ENCODE peak calls at places on chromosomes 6 and 20, in five cellular contexts. P is ascending aorta; G is RWPE1; H is H9; E is CD8-positive, alpha-beta memory T cell. D is an unnamed sample.

GRCh38 chr20:57663681-57664451 is 43.6 kb upstream of the ZBP1 start:
- DNase-seq in P (no peak), G (no peak), H (no peak), E (no peak), D (no peak)

GRCh38 chr20:32577657-32578056 is 7.5 kb downstream of the NOL4L start:
- DNase-seq in P (no peak), G (no peak), H (no peak), E (no peak), D (no peak)

GRCh38 chr20:16554766-16555543 is 18.3 kb downstream of the KIF16B start:
- DNase-seq in P (no peak), G (no peak), H (no peak), E (no peak), D (no peak)

GRCh38 chr20:6122111-6122872 is 538 bp downstream of the FERMT1 start:
- DNase-seq in P (no peak), G (peak), H (peak), E (no peak), D (no peak)

GRCh38 chr6:112980676-112981075 is 633.5 kb downstream of the RFPL4B start:
- DNase-seq in P (no peak), G (no peak), H (no peak), E (no peak), D (no peak)

GRCh38 chr6:132780770-132781371 is 17.6 kb downstream of the SLC18B1 start:
- DNase-seq in P (no peak), G (peak), H (no peak), E (no peak), D (no peak)

GRCh38 chr6:15247750-15248450 is 2.0 kb downstream of the JARID2 start:
- DNase-seq in P (no peak), G (peak), H (peak), E (peak), D (peak)

GRCh38 chr20:63102720-63103375 is 96.1 kb upstream of the BHLHE23 start:
- DNase-seq in P (no peak), G (peak), H (no peak), E (peak), D (no peak)

GRCh38 chr6:170222498-170223471 is 68.1 kb downstream of the DLL1 start:
- DNase-seq in P (no peak), G (no peak), H (no peak), E (no peak), D (no peak)

GRCh38 chr20:24685736-24686135 is 216.3 kb downstream of the SYNDIG1 start:
- DNase-seq in P (no peak), G (no peak), H (no peak), E (no peak), D (no peak)

GRCh38 chr6:130557481-130558112 is 191.8 kb downstream of the TMEM200A start:
- DNase-seq in P (no peak), G (no peak), H (no peak), E (no peak), D (no peak)

GRCh38 chr6:33577106-33577535 is 3.0 kb downstream of the BAK1 start:
- DNase-seq in P (peak), G (peak), H (no peak), E (no peak), D (no peak)

GRCh38 chr6:121612916-121613315 is 177.5 kb downstream of the GJA1 start:
- DNase-seq in P (no peak), G (no peak), H (no peak), E (no peak), D (no peak)

GRCh38 chr6:143727035-143727434 is 49.3 kb downstream of the PHACTR2 start:
- DNase-seq in P (no peak), G (no peak), H (no peak), E (no peak), D (no peak)

GRCh38 chr20:17675519-17676377 is 6.3 kb downstream of the RRBP1 start:
- DNase-seq in P (no peak), G (no peak), H (no peak), E (no peak), D (no peak)

GRCh38 chr6:45185403-45186251 is 142.5 kb upstream of the RUNX2 start:
- DNase-seq in P (no peak), G (no peak), H (no peak), E (no peak), D (no peak)

GRCh38 chr20:63268671-63269439 is 3.8 kb upstream of the ARFGAP1 start:
- DNase-seq in P (no peak), G (peak), H (no peak), E (no peak), D (no peak)

GRCh38 chr6:24775520-24776058 is 852 bp downstream of the GMNN start:
- DNase-seq in P (no peak), G (peak), H (no peak), E (no peak), D (no peak)

GRCh38 chr6:96939019-96939805 is 14.7 kb downstream of the KLHL32 start:
- DNase-seq in P (no peak), G (peak), H (no peak), E (no peak), D (no peak)

GRCh38 chr6:25963426-25964123 is 973 bp downstream of the TRIM38 start:
- DNase-seq in P (no peak), G (peak), H (peak), E (no peak), D (no peak)

GRCh38 chr6:136613477-136613876 is 63.3 kb upstream of the MAP7 start:
- DNase-seq in P (no peak), G (no peak), H (no peak), E (no peak), D (no peak)

GRCh38 chr6:122619309-122619708 is 9.1 kb downstream of the PKIB start:
- DNase-seq in P (no peak), G (no peak), H (no peak), E (no peak), D (no peak)

GRCh38 chr20:47493954-47494293 is 7.8 kb upstream of the NCOA3 start:
- DNase-seq in P (no peak), G (peak), H (no peak), E (no peak), D (no peak)

GRCh38 chr20:665276-665675 is 10.3 kb downstream of the SCRT2 start:
- DNase-seq in P (no peak), G (no peak), H (no peak), E (no peak), D (no peak)

GRCh38 chr20:3933126-3933684 is 44.0 kb downstream of the PANK2 start:
- DNase-seq in P (no peak), G (no peak), H (no peak), E (no peak), D (no peak)

GRCh38 chr6:157328108-157328692 is 4.9 kb upstream of the TMEM242 start:
- DNase-seq in P (no peak), G (peak), H (no peak), E (no peak), D (no peak)

GRCh38 chr6:37491830-37492208 is 7.9 kb downstream of the CCDC167 start:
- DNase-seq in P (no peak), G (no peak), H (no peak), E (no peak), D (no peak)

DNA sequence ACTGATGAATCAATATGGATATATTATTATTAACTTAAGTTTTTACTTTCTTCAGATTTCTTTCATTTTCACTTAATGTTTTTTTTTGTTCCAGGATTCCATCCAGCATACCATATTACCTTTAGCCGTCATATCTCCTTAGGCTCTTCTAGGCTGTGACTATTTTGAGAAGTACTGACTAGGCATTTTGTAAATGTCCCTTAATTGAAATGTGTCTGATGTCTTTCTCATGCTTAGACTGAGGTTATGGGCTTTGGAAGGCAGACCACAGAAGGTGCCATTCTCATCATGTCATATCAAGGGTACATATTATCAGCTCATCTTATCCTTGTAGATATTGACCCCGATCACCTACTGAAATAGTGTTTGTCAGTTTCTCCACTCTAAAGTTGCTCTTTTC is 101.3 kb downstream of the FOXO3 start:
- DNase-seq in P (no peak), G (no peak), H (no peak), E (no peak), D (no peak)
- H3K27ac ChIP-seq in P (no peak), G (no peak), H (no peak), E (no peak), D (no peak)

GRCh38 chr6:43878823-43879495 is 108.9 kb downstream of the VEGFA start:
- DNase-seq in P (no peak), G (no peak), H (no peak), E (no peak), D (peak)
- H3K27ac ChIP-seq in P (no peak), G (no peak), H (no peak), E (no peak), D (peak)

GRCh38 chr6:1208876-1209275 is 103.0 kb upstream of the FOXQ1 start:
- DNase-seq in P (no peak), G (no peak), H (no peak), E (no peak), D (no peak)
- H3K27ac ChIP-seq in P (no peak), G (no peak), H (no peak), E (no peak), D (no peak)

DNA sequence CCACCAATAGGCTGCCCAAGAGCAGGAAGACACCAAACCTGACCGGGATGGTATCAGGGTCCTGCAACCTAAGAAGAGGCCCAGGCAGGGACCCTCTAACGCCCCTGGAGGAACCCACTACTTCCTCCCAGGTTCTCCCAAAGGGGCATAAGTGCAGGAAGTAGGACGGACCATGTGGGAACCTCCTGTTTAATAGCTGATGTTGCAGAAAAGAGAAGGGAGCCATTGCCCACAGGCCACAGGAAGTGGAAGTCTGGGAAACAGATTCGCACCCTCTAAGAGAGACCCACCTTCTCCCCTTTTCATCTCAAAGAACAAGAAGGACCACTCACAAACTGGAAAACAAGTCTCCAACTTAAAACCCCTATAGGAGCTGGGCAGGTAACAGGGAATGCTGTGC is 18.1 kb downstream of the PREX1 start:
- DNase-seq in P (no peak), G (no peak), H (no peak), E (no peak), D (no peak)
- H3K27ac ChIP-seq in P (peak), G (no peak), H (no peak), E (peak), D (peak)

DNA sequence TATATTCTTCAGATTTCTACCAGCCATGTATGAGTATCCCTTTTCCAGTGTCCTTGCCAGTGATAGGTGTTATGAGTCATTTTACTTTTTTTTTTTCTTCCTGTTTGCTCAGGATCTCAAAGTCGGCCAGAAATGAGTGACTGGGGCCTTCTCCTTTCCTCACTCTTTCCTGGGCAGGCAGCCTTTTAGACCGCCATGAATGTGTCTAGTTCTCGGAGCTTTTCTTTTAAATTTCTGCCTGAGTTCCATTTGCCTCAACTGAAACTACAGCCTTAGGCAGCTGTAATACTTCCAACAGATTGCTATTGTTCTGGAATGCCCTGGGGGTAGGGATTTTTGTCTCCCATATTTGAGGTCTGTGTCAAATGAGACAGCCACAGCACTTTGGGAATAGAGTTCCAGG is 83.7 kb downstream of the STXBP5 start:
- DNase-seq in P (no peak), G (peak), H (no peak), E (no peak), D (no peak)
- H3K27ac ChIP-seq in P (no peak), G (no peak), H (no peak), E (no peak), D (no peak)

DNA sequence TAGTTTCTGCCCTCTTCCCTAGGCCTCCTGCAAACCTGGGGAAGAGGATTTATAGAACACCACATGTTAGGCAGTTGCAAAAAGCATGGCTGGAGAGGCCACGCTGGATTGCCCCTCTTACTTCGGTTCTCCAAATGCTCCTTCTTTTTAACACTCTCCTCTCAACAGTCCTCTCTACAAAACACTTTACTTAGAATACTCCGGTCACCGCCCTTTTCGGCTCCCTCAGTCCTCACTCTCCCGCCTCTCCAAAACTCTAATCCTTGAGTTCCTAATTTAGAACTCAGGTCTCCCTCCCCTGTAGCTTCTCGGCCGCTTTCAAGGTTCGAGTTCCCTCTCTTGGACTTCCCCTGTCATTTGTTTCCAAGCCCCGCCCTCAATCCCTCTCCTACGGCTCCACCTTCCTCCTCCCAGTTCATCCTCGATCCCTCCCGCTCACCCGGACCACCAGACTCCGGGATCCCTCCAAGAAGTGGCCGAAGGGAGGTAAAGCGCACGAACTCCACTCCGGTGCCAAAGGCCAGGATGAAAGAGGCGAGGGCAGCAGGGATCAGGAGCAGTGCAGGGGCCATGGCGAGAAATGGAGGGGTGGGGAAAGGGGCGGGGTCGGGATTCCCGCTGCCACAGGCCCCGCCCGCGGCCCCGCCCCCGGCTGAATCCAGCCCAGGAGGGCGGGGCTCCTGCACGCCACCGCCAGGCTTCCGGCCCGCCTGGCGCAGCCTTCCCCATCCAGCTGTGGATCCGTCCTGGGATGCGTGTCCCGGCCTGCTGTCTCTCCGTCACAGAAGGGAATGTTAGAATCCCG is at the start of gene NRM:
- DNase-seq in P (peak), G (peak), H (peak), E (peak), D (peak)
- H3K27ac ChIP-seq in P (peak), G (peak), H (no peak), E (peak), D (peak)

GRCh38 chr6:138402833-138403187 is 1.2 kb upstream of the HEBP2 start:
- DNase-seq in P (no peak), G (no peak), H (no peak), E (no peak), D (no peak)

GRCh38 chr6:138404666-138405337 is 779 bp downstream of the HEBP2 start:
- DNase-seq in P (no peak), G (no peak), H (no peak), E (peak), D (no peak)

GRCh38 chr6:138401960-138402832 is 1.8 kb upstream of the HEBP2 start:
- DNase-seq in P (no peak), G (no peak), H (no peak), E (no peak), D (no peak)

GRCh38 chr6:138403801-138404665 is at the start of gene HEBP2:
- DNase-seq in P (peak), G (peak), H (peak), E (peak), D (peak)

GRCh38 chr6:138403324-138403800 is 661 bp upstream of the HEBP2 start:
- DNase-seq in P (no peak), G (peak), H (peak), E (peak), D (no peak)
- H3K27ac ChIP-seq in P (peak), G (peak), H (no peak), E (peak), D (peak)

GRCh38 chr6:5994999-5995698 is 11.6 kb downstream of the NRN1 start:
- DNase-seq in P (no peak), G (no peak), H (peak), E (no peak), D (no peak)
- H3K27ac ChIP-seq in P (no peak), G (no peak), H (no peak), E (no peak), D (no peak)

GRCh38 chr6:41716516-41717446 is 18.6 kb downstream of the TFEB start:
- DNase-seq in P (no peak), G (no peak), H (no peak), E (no peak), D (no peak)

GRCh38 chr6:41720783-41721182 is 14.6 kb downstream of the TFEB start:
- DNase-seq in P (no peak), G (no peak), H (no peak), E (no peak), D (no peak)

GRCh38 chr6:41721396-41721795 is 14.0 kb downstream of the TFEB start:
- DNase-seq in P (no peak), G (no peak), H (no peak), E (no peak), D (no peak)

GRCh38 chr6:41719796-41720620 is 15.4 kb downstream of the TFEB start:
- DNase-seq in P (no peak), G (no peak), H (no peak), E (no peak), D (no peak)

DNA sequence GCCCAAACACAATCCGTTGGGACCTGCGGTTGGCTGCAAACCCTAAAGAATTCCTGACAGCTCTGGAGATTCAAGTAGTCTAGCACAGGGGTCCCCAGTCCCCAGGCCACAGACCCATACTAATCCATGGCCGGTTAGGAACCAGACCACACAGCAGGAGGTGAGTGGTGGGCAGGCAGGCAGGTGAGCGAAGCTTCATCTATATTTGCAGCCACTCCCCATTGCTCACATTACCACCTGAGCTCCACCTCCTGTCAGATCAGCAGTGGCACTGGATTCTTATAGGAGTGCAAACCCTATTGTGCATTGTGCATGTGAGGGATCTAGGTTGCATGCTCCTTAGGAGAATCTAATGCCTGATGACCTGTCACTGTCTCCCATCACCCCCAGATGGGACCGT is 16.6 kb downstream of the TFEB start:
- DNase-seq in P (no peak), G (no peak), H (no peak), E (no peak), D (no peak)
- H3K27ac ChIP-seq in P (no peak), G (peak), H (no peak), E (no peak), D (peak)